ENCODE peak calls at places on chromosome 9, in ten cellular contexts. U is AG08396, Y is HS-5, C is NCI-H748 treated with DMSO at 0.1 percent for 48 hours, F is RWPE1, H is ovary, K is HT1080, O is midbrain, J is HTR-8/SVneo, M is spleen. N is an unnamed sample.

GRCh38 chr9:93154293-93154903 is 20.3 kb upstream of the NINJ1 start:
- DNase-seq in U (peak), Y (no peak), C (peak), F (peak), H (no peak), K (no peak), O (peak), J (peak), M (peak), N (no peak)

GRCh38 chr9:122382901-122383850 is 12.4 kb downstream of the PTGS1 start:
- DNase-seq in U (no peak), Y (no peak), C (no peak), F (peak), H (no peak), K (no peak), O (no peak), J (no peak), M (no peak), N (no peak)

GRCh38 chr9:134375430-134376385 is 49.5 kb downstream of the RXRA start:
- DNase-seq in U (peak), Y (no peak), C (no peak), F (no peak), H (peak), K (no peak), O (peak), J (no peak), M (no peak), N (no peak)

GRCh38 chr9:74205071-74205470 is 292.1 kb upstream of the RORB start:
- DNase-seq in U (no peak), Y (no peak), C (no peak), F (no peak), H (no peak), K (no peak), O (no peak), J (no peak), M (peak), N (no peak)

GRCh38 chr9:129206921-129207320 is 28.9 kb upstream of the IER5L start:
- DNase-seq in U (no peak), Y (no peak), C (no peak), F (no peak), H (no peak), K (no peak), O (no peak), J (no peak), M (no peak), N (no peak)

GRCh38 chr9:121634329-121634784 is 17.1 kb upstream of the DAB2IP start:
- DNase-seq in U (no peak), Y (no peak), C (no peak), F (no peak), H (no peak), K (no peak), O (no peak), J (no peak), M (no peak), N (no peak)

GRCh38 chr9:129374651-129375050 is 196.6 kb upstream of the IER5L start:
- DNase-seq in U (no peak), Y (no peak), C (no peak), F (no peak), H (no peak), K (no peak), O (no peak), J (no peak), M (no peak), N (no peak)

GRCh38 chr9:131676431-131676972 is 63.4 kb downstream of the RAPGEF1 start:
- DNase-seq in U (no peak), Y (no peak), C (no peak), F (no peak), H (no peak), K (no peak), O (no peak), J (no peak), M (no peak), N (no peak)

GRCh38 chr9:88259041-88259440 is 120.8 kb upstream of the SPATA31C2 start:
- DNase-seq in U (no peak), Y (no peak), C (no peak), F (no peak), H (no peak), K (no peak), O (no peak), J (no peak), M (no peak), N (no peak)

GRCh38 chr9:127968717-127969383 is 11.9 kb downstream of the EEIG1 start:
- DNase-seq in U (peak), Y (peak), C (no peak), F (peak), H (peak), K (peak), O (peak), J (no peak), M (no peak), N (no peak)

GRCh38 chr9:105710638-105711037 is 16.3 kb downstream of the TMEM38B start:
- DNase-seq in U (no peak), Y (no peak), C (no peak), F (no peak), H (no peak), K (no peak), O (no peak), J (no peak), M (no peak), N (no peak)

GRCh38 chr9:117725426-117725887 is 21.3 kb downstream of the TLR4 start:
- DNase-seq in U (no peak), Y (no peak), C (no peak), F (no peak), H (no peak), K (no peak), O (no peak), J (no peak), M (no peak), N (no peak)

GRCh38 chr9:84230355-84231136 is 110.0 kb downstream of the SLC28A3 start:
- DNase-seq in U (no peak), Y (no peak), C (no peak), F (no peak), H (no peak), K (no peak), O (peak), J (no peak), M (no peak), N (no peak)

GRCh38 chr9:137672907-137673791 is 54.3 kb downstream of the EHMT1 start:
- DNase-seq in U (peak), Y (peak), C (peak), F (peak), H (peak), K (peak), O (peak), J (peak), M (peak), N (peak)

GRCh38 chr9:110161940-110162339 is 46.0 kb downstream of the C9orf152 start:
- DNase-seq in U (no peak), Y (no peak), C (no peak), F (no peak), H (no peak), K (no peak), O (no peak), J (no peak), M (no peak), N (no peak)

GRCh38 chr9:99076483-99077171 is 28.3 kb upstream of the TGFBR1 start:
- DNase-seq in U (no peak), Y (no peak), C (no peak), F (no peak), H (no peak), K (no peak), O (no peak), J (no peak), M (peak), N (no peak)

GRCh38 chr9:87678650-87679355 is 47.1 kb upstream of the CTSL start:
- DNase-seq in U (peak), Y (peak), C (peak), F (peak), H (peak), K (peak), O (peak), J (peak), M (no peak), N (peak)

GRCh38 chr9:71863652-71864051 is 47.3 kb downstream of the ABHD17B start:
- DNase-seq in U (no peak), Y (no peak), C (no peak), F (no peak), H (no peak), K (no peak), O (no peak), J (no peak), M (no peak), N (no peak)

GRCh38 chr9:94703488-94704140 is 22.9 kb upstream of the AOPEP start:
- DNase-seq in U (no peak), Y (no peak), C (no peak), F (no peak), H (no peak), K (no peak), O (no peak), J (no peak), M (no peak), N (no peak)

GRCh38 chr9:101736723-101737122 is 1.7 kb downstream of the GRIN3A start:
- DNase-seq in U (no peak), Y (no peak), C (no peak), F (peak), H (no peak), K (no peak), O (no peak), J (no peak), M (no peak), N (no peak)

GRCh38 chr9:92558612-92559374 is 23.0 kb upstream of the ECM2 start:
- DNase-seq in U (no peak), Y (no peak), C (no peak), F (no peak), H (no peak), K (peak), O (no peak), J (no peak), M (no peak), N (no peak)

GRCh38 chr9:112249277-112249676 is 74.2 kb upstream of the SUSD1 start:
- DNase-seq in U (no peak), Y (peak), C (no peak), F (peak), H (no peak), K (peak), O (no peak), J (no peak), M (no peak), N (no peak)

GRCh38 chr9:35489313-35490154 is at the start of gene RUSC2:
- DNase-seq in U (peak), Y (peak), C (peak), F (peak), H (peak), K (peak), O (peak), J (peak), M (peak), N (peak)

GRCh38 chr9:108142504-108143201 is 653.1 kb upstream of the KLF4 start:
- DNase-seq in U (peak), Y (no peak), C (no peak), F (no peak), H (peak), K (peak), O (peak), J (no peak), M (peak), N (no peak)